ENCODE peak calls at places on chromosomes 6 and 20, in five cellular contexts. W, A, Q, V and R are unnamed samples.

GRCh38 chr20:30506100-30506499 is 751.4 kb upstream of the DEFB115 start:
- DNase-seq in W (no peak), V (no peak), Q (no peak), A (no peak), R (no peak)

GRCh38 chr20:51759769-51760510 is 8.2 kb downstream of the ATP9A start:
- DNase-seq in A (no peak), Q (no peak), W (no peak), V (no peak), R (no peak)

GRCh38 chr20:32562495-32562911 is 22.6 kb downstream of the NOL4L start:
- DNase-seq in W (no peak), Q (no peak), V (no peak), A (no peak), R (no peak)

GRCh38 chr20:21557246-21557982 is 43.5 kb upstream of the NKX2-2 start:
- DNase-seq in Q (no peak), W (no peak), A (no peak), V (no peak), R (no peak)

GRCh38 chr20:341682-342081 is 5.2 kb upstream of the NRSN2 start:
- DNase-seq in A (no peak), Q (no peak), V (no peak), W (peak; percentile 99), R (peak; percentile 87)

GRCh38 chr6:167485186-167485978 is 160.5 kb downstream of the TTLL2 start:
- DNase-seq in V (no peak), W (peak; percentile 11), A (no peak), Q (no peak), R (no peak)

GRCh38 chr20:5569021-5569420 is 181.2 kb upstream of the SHLD1 start:
- DNase-seq in A (peak; percentile 31), V (no peak), W (peak; percentile 84), Q (peak; percentile 11), R (no peak)

GRCh38 chr20:17538517-17539170 is 7.5 kb upstream of the BFSP1 start:
- DNase-seq in A (no peak), Q (no peak), V (no peak), W (peak; percentile 81), R (no peak)

GRCh38 chr20:42361402-42361801 is 743.2 kb upstream of the CHD6 start:
- DNase-seq in W (no peak), V (no peak), A (no peak), Q (no peak), R (no peak)

GRCh38 chr20:3808141-3808479 is 12.0 kb downstream of the CDC25B start:
- DNase-seq in A (no peak), W (peak; percentile 98), Q (no peak), V (no peak), R (peak; percentile 92)

GRCh38 chr20:1567392-1568165 is 10.1 kb upstream of the SIRPD start:
- DNase-seq in Q (no peak), A (no peak), W (peak; percentile 99), V (no peak), R (peak; percentile 6)

GRCh38 chr6:18741741-18742140 is 354.6 kb downstream of the RNF144B start:
- DNase-seq in V (no peak), W (no peak), Q (no peak), A (no peak), R (no peak)

GRCh38 chr20:57090590-57091560 is 175.6 kb downstream of the BMP7 start:
- DNase-seq in Q (no peak), V (no peak), W (no peak), A (no peak), R (no peak)

GRCh38 chr20:2336471-2336870 is 40.7 kb downstream of the TGM3 start:
- DNase-seq in Q (no peak), A (no peak), V (no peak), W (no peak), R (no peak)

GRCh38 chr6:142605922-142606321 is 304.1 kb downstream of the ADGRG6 start:
- DNase-seq in W (no peak), V (no peak), A (no peak), Q (peak; percentile 43), R (no peak)

GRCh38 chr6:71913431-71913830 is 27.1 kb downstream of the RIMS1 start:
- DNase-seq in Q (no peak), W (no peak), A (no peak), V (no peak), R (no peak)

GRCh38 chr6:98039876-98040605 is 757.0 kb upstream of the MMS22L start:
- DNase-seq in Q (no peak), W (peak; percentile 10), V (no peak), A (no peak), R (no peak)

GRCh38 chr6:111874030-111874425 is 776 bp upstream of the FYN start:
- DNase-seq in A (peak; percentile 69), V (peak; percentile 36), W (peak; percentile 34), Q (no peak), R (no peak)

GRCh38 chr6:12957321-12958051 is 240.9 kb downstream of the PHACTR1 start:
- DNase-seq in A (no peak), Q (no peak), V (no peak), W (no peak), R (no peak)

GRCh38 chr20:12575352-12576095 is 433.2 kb upstream of the SPTLC3 start:
- DNase-seq in A (no peak), W (no peak), Q (peak; percentile 1), V (no peak), R (no peak)

GRCh38 chr6:74946961-74947360 is 258.9 kb downstream of the COL12A1 start:
- DNase-seq in W (peak; percentile 74), A (no peak), Q (no peak), V (no peak), R (no peak)

GRCh38 chr20:53399592-53400335 is 193.9 kb downstream of the ZNF217 start:
- DNase-seq in A (no peak), Q (no peak), W (no peak), V (no peak), R (no peak)

GRCh38 chr6:149026530-149026942 is 279.7 kb downstream of the UST start:
- DNase-seq in A (no peak), V (no peak), Q (peak; percentile 79), W (peak; percentile 82), R (peak; percentile 88)

GRCh38 chr6:24763578-24763977 is 11.2 kb upstream of the GMNN start:
- DNase-seq in V (no peak), W (no peak), Q (no peak), A (no peak), R (no peak)

GRCh38 chr6:14544689-14545088 is 427.1 kb downstream of the CD83 start:
- DNase-seq in V (no peak), A (no peak), W (no peak), Q (no peak), R (no peak)

GRCh38 chr20:540391-541201 is 3.0 kb downstream of the CSNK2A1 start:
- DNase-seq in W (no peak), A (no peak), V (no peak), Q (no peak), R (no peak)

GRCh38 chr6:169857343-169858292 is 106.2 kb downstream of the ERMARD start:
- DNase-seq in Q (no peak), W (no peak), V (no peak), A (no peak), R (no peak)